ENCODE peak calls at places on chromosomes 16 and 17, in four cellular contexts. C is omental fat pad, W is A549, Y is WTC11. A is an unnamed sample.

GRCh38 chr16:38941-39892 is 14.2 kb downstream of the POLR3K start:
- DNase-seq in W (no peak), C (no peak), Y (no peak), A (no peak)

GRCh38 chr17:78889525-78889924 is 13.5 kb downstream of the CEP295NL start:
- DNase-seq in Y (no peak), W (no peak), C (no peak), A (no peak)

GRCh38 chr17:83155128-83156081 is 76.0 kb downstream of the METRNL start:
- DNase-seq in Y (no peak), W (no peak), C (peak), A (no peak)

GRCh38 chr16:88066234-88066633 is 115.0 kb downstream of the BANP start:
- DNase-seq in W (no peak), C (no peak), Y (no peak), A (no peak)

GRCh38 chr16:14050297-14051027 is 20.7 kb upstream of the MRTFB start:
- DNase-seq in W (peak), C (no peak), Y (peak), A (no peak)

GRCh38 chr16:53100889-53101288 is 46.1 kb downstream of the CHD9 start:
- DNase-seq in W (no peak), Y (no peak), C (no peak), A (no peak)

GRCh38 chr16:68267612-68268405 is 3.5 kb downstream of the SLC7A6 start:
- DNase-seq in W (no peak), Y (peak), C (no peak), A (no peak)

GRCh38 chr17:71464241-71464640 is 656.6 kb upstream of the SOX9 start:
- DNase-seq in Y (no peak), W (no peak), C (no peak), A (no peak)

GRCh38 chr17:50583636-50584035 is 23.1 kb downstream of the CACNA1G start:
- DNase-seq in Y (no peak), W (no peak), C (no peak), A (no peak)

GRCh38 chr17:79948918-79949645 is 86.6 kb downstream of the TBC1D16 start:
- DNase-seq in C (no peak), W (no peak), Y (no peak), A (no peak)

GRCh38 chr17:45940826-45941225 is 46.5 kb downstream of the MAPT start:
- DNase-seq in Y (no peak), W (no peak), C (no peak), A (no peak)

GRCh38 chr17:36817483-36818048 is 119.7 kb upstream of the LHX1 start:
- DNase-seq in W (no peak), C (no peak), Y (no peak), A (no peak)

GRCh38 chr17:30376621-30377452 is 1.9 kb upstream of the CPD start:
- DNase-seq in C (no peak), W (no peak), Y (no peak), A (no peak)

GRCh38 chr16:13150181-13150885 is 248.9 kb downstream of the SHISA9 start:
- DNase-seq in C (no peak), W (no peak), Y (no peak), A (no peak)

GRCh38 chr16:85055503-85056210 is 28.1 kb downstream of the KIAA0513 start:
- DNase-seq in Y (no peak), W (no peak), C (no peak), A (no peak)

GRCh38 chr16:81946206-81946605 is 65.1 kb downstream of the SDR42E1 start:
- DNase-seq in W (no peak), C (no peak), Y (no peak), A (no peak)

GRCh38 chr16:59459811-59460210 is 725.7 kb upstream of the GOT2 start:
- DNase-seq in W (no peak), Y (no peak), C (no peak), A (no peak)

GRCh38 chr16:89670496-89671431 is 13.1 kb downstream of the SPATA33 start:
- DNase-seq in C (no peak), W (no peak), Y (no peak), A (no peak)

DNA sequence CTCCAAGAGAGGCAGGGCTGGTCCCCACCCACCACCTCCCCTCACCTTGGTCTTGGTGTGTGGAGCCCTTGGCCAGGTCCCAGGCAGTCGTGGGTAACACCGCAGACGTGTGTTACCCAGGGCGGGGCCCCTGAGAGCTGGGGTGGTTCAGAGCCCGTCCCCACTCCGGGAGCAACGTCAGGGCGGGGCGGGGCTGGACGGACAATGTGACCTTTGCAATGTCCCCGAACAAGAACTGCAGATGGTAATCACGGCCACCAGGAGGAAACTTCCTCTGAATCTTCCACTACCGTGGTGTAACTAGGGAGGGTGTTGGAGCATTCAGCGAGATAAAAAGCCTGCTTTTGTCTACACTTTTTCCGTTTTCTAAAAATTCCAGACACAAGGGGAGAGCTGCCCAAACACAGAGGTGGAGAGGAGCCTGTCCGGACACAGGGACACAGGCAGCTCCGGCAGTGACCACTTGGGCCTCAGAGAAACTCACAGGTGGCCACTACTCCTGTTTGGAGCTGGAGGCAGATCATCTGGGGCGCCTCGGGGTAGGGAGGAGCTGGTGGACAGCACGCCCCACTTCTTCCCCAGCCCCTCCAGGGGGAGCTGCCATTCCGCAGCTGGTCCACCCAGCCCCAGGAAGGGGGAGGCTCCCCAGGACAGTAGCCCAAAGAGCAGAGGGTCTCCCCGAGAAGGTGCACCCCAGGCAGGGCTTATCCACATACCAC is 14.2 kb upstream of the SLC38A10 start:
- DNase-seq in C (peak), W (peak), Y (peak), A (no peak)
- TF ChIP-seq CTCF in C (no peak), W (peak), Y (peak), A (peak)

DNA sequence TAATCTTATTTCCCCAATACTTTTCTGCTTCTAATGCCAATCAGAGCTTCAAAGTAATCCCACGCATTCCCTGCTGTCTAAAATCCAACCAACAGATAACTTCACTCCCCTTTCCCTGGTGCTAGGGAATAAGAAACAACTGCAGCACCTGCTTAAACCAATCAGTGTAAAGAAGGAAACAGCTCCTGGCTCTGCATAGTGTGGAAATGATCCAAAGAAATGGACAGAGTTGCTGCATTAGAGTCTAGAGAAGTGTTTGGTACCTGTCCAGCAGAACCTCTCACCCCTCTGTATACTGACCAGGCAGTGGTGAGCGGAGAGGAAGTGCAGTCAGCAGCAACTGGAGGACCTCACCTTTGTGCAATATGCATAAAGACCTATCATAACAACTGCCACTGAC is 85.5 kb downstream of the NCOR1 start:
- DNase-seq in Y (no peak), C (no peak), W (no peak), A (no peak)
- TF ChIP-seq CTCF in Y (no peak), C (no peak), W (no peak), A (no peak)

GRCh38 chr16:5024632-5025031 is 9.1 kb downstream of the NAGPA start:
- DNase-seq in W (peak), C (no peak), Y (no peak), A (peak)
- TF ChIP-seq CTCF in W (peak), C (no peak), Y (no peak), A (peak)

GRCh38 chr17:4366312-4367063 is at the start of gene UBE2G1:
- DNase-seq in W (peak), Y (peak), C (peak), A (peak)
- TF ChIP-seq CTCF in W (peak), Y (no peak), C (no peak), A (no peak)

GRCh38 chr17:56629450-56630187 is 36.1 kb downstream of the NOG start:
- DNase-seq in C (no peak), W (peak), Y (peak), A (no peak)
- TF ChIP-seq CTCF in C (no peak), W (peak), Y (no peak), A (peak)